ENCODE peak calls at places on chromosomes 6 and 20, in seven cellular contexts. K is coronary artery, I is hepatocyte, Y is HFF-Myc, F is heart left ventricle, G is HL-60, A is colonic mucosa. E is an unnamed sample.

GRCh38 chr6:128690063-128690462 is 169.7 kb upstream of the PTPRK start:
- DNase-seq in I (no peak), A (no peak), F (no peak), K (no peak), Y (no peak), G (no peak), E (no peak)

GRCh38 chr6:138215071-138215470 is 3.2 kb downstream of the PBOV1 start:
- DNase-seq in A (peak), Y (no peak), G (no peak), F (no peak), K (no peak), I (no peak), E (no peak)

GRCh38 chr6:52942221-52942620 is 32.7 kb upstream of the GSTA3 start:
- DNase-seq in G (no peak), F (no peak), A (no peak), I (no peak), Y (no peak), K (no peak), E (no peak)

GRCh38 chr6:37137881-37138568 is 31.9 kb upstream of the PIM1 start:
- DNase-seq in I (peak), K (no peak), F (no peak), G (no peak), A (no peak), Y (peak), E (no peak)

GRCh38 chr6:128394171-128394570 is 126.2 kb downstream of the PTPRK start:
- DNase-seq in A (no peak), K (no peak), Y (no peak), I (no peak), F (no peak), G (no peak), E (no peak)

GRCh38 chr20:18190466-18191233 is 53.0 kb downstream of the KAT14 start:
- DNase-seq in Y (no peak), I (no peak), A (no peak), F (no peak), K (no peak), G (no peak), E (no peak)

GRCh38 chr6:79403525-79403924 is 133.7 kb downstream of the LCA5 start:
- DNase-seq in I (no peak), K (no peak), G (no peak), Y (no peak), F (no peak), A (no peak), E (no peak)

GRCh38 chr6:3489032-3489757 is 32.3 kb upstream of the SLC22A23 start:
- DNase-seq in G (no peak), K (no peak), Y (no peak), A (no peak), I (no peak), F (no peak), E (peak)

GRCh38 chr6:150008588-150008987 is 16.7 kb downstream of the RAET1L start:
- DNase-seq in G (no peak), I (peak), A (no peak), K (peak), Y (no peak), F (no peak), E (no peak)

GRCh38 chr20:62745279-62745958 is 36.8 kb downstream of the NTSR1 start:
- DNase-seq in A (no peak), Y (no peak), G (no peak), F (peak), I (no peak), K (no peak), E (peak)

GRCh38 chr6:48389146-48390043 is 278.4 kb upstream of the PTCHD4 start:
- DNase-seq in F (peak), G (no peak), K (no peak), Y (no peak), A (peak), I (no peak), E (no peak)

GRCh38 chr6:89978749-89979145 is 84.5 kb downstream of the GJA10 start:
- DNase-seq in Y (no peak), A (no peak), K (no peak), I (no peak), G (no peak), F (no peak), E (no peak)

GRCh38 chr6:118554698-118555097 is 6.6 kb downstream of the PLN start:
- DNase-seq in I (no peak), Y (no peak), A (no peak), F (no peak), G (no peak), K (no peak), E (no peak)

GRCh38 chr6:43858161-43859153 is 88.4 kb downstream of the VEGFA start:
- DNase-seq in K (no peak), G (no peak), A (no peak), I (no peak), F (no peak), Y (no peak), E (no peak)

GRCh38 chr20:57352305-57352704 is 1.2 kb downstream of the RAE1 start:
- DNase-seq in I (no peak), A (no peak), F (no peak), K (no peak), G (no peak), Y (no peak), E (no peak)

GRCh38 chr6:68086199-68086598 is 548.9 kb upstream of the ADGRB3 start:
- DNase-seq in A (no peak), Y (no peak), G (no peak), I (no peak), F (no peak), K (no peak), E (no peak)

GRCh38 chr6:125046107-125046925 is 84.1 kb downstream of the RNF217 start:
- DNase-seq in Y (no peak), A (no peak), I (peak), K (no peak), F (no peak), G (no peak), E (no peak)

GRCh38 chr20:60352580-60352979 is 394.4 kb downstream of the CDH26 start:
- DNase-seq in G (no peak), A (no peak), F (no peak), I (no peak), Y (no peak), K (no peak), E (no peak)

GRCh38 chr6:13653296-13653695 is 38.2 kb downstream of the NOL7 start:
- DNase-seq in A (no peak), I (no peak), F (no peak), G (no peak), Y (no peak), K (no peak), E (no peak)

GRCh38 chr20:52104546-52105044 is 87.0 kb downstream of the ZFP64 start:
- DNase-seq in F (no peak), K (no peak), G (no peak), Y (no peak), I (peak), A (no peak), E (no peak)

GRCh38 chr6:165726290-165726875 is 63.3 kb upstream of the PDE10A start:
- DNase-seq in K (no peak), I (no peak), A (no peak), Y (no peak), F (no peak), G (no peak), E (no peak)

GRCh38 chr20:18904624-18905023 is 91.0 kb downstream of the SCP2D1 start:
- DNase-seq in Y (no peak), K (no peak), A (no peak), F (no peak), G (no peak), I (peak), E (no peak)

GRCh38 chr20:63879264-63879663 is 14.2 kb downstream of the TPD52L2 start:
- DNase-seq in K (no peak), G (no peak), A (no peak), F (no peak), Y (no peak), I (no peak), E (no peak)

GRCh38 chr6:35728663-35729348 is 8.0 kb upstream of the ARMC12 start:
- DNase-seq in G (no peak), K (no peak), A (peak), F (peak), I (no peak), Y (no peak), E (peak)

GRCh38 chr6:35730745-35731413 is 6.0 kb upstream of the ARMC12 start:
- DNase-seq in K (no peak), A (no peak), F (no peak), Y (no peak), G (no peak), I (no peak), E (no peak)

GRCh38 chr6:35729722-35730121 is 7.1 kb upstream of the ARMC12 start:
- DNase-seq in G (no peak), Y (no peak), I (no peak), A (peak), F (no peak), K (no peak), E (no peak)

GRCh38 chr6:35727935-35728662 is 8.7 kb upstream of the ARMC12 start:
- DNase-seq in G (peak), K (peak), I (peak), F (peak), Y (peak), A (peak), E (peak)

DNA sequence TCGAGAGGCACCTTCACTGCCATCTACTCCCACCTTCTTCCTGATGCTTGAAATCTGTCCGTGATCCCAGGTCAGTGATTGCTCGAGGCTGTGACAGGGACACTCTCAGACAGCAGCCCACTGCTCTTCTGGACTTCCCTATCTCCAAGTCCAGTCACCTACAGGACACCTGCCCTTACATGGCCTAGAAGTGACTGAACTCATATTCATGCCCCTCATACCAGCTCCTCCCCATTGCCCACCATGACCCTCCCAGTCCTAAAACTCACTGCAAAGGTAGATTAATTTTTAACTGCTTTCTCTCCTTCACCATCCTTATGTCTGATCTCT is 7.5 kb upstream of the ARMC12 start:
- DNase-seq in G (no peak), F (no peak), K (no peak), A (no peak), Y (no peak), I (no peak), E (no peak)
- H3K4me3 ChIP-seq in G (no peak), F (no peak), K (peak), A (no peak), Y (no peak), I (no peak), E (no peak)

GRCh38 chr6:157490870-157491269 is 109.9 kb downstream of the ZDHHC14 start:
- DNase-seq in A (peak), G (no peak), K (no peak), Y (no peak), F (no peak), I (no peak), E (no peak)

GRCh38 chr6:157488058-157488457 is 107.1 kb downstream of the ZDHHC14 start:
- DNase-seq in Y (no peak), A (peak), F (no peak), I (no peak), K (no peak), G (no peak), E (no peak)

GRCh38 chr6:157487110-157487773 is 106.3 kb downstream of the ZDHHC14 start:
- DNase-seq in Y (no peak), F (no peak), I (no peak), G (no peak), K (no peak), A (peak), E (no peak)

GRCh38 chr6:157486632-157487031 is 105.6 kb downstream of the ZDHHC14 start:
- DNase-seq in G (no peak), I (no peak), K (no peak), F (no peak), Y (no peak), A (peak), E (no peak)

DNA sequence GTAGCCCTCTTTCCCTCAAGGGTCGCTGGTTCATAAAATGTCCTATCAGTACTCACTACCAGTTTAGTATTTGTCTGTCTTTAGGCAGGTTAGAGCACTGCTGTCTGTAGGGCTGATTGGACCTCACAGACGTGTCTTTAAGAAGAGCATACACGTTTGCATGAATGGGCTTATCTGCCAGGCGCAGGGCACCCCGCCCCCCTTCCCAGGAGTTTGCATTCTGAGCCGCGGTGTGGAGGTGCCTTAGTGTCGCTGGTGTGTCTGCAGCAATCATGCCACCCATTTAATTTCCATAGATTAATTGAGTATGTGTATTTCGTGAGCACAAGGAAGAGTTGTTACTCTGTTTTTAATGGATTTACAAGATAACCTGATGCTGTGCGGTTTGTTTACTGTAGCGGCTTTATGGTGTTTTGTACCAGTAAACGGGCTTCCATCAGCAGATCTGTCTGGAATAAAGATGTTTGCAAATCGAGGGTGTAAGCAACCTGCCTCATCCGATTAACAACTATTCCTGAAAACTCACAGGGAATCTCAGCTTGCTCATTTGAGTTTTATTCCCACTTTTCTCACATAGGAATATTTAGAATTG is 107.7 kb downstream of the ZDHHC14 start:
- DNase-seq in I (no peak), G (no peak), Y (no peak), A (peak), K (no peak), F (no peak), E (no peak)
- H3K4me3 ChIP-seq in I (no peak), G (no peak), Y (no peak), A (no peak), K (no peak), F (no peak), E (no peak)

DNA sequence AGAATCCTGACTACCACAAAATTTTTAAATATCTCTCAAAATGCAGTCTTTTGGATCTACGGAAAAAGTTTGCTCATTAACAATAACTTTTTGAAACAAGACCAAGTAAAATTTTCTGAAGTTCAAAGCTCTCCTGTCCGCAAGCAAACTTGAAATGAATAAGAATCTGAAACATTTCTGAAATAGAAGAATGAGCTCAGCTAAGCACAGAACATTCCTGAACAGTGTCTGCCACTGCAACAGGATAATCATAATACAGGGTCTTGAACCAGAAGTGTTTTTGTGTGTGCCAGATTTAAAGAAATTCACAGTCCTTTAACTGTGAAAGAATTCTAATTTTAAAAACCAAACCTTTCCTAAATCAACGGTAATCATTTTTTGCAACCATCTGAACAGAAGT is 49.1 kb upstream of the TASP1 start:
- DNase-seq in A (no peak), G (no peak), I (no peak), F (no peak), K (no peak), Y (no peak), E (no peak)
- H3K4me3 ChIP-seq in A (no peak), G (no peak), I (no peak), F (no peak), K (no peak), Y (no peak), E (no peak)

GRCh38 chr6:6724319-6725119 is 136.0 kb downstream of the LY86 start:
- DNase-seq in Y (peak), A (peak), I (peak), G (peak), F (peak), K (no peak), E (peak)
- H3K4me3 ChIP-seq in Y (peak), A (peak), I (no peak), G (no peak), F (peak), K (peak), E (peak)

GRCh38 chr6:122792796-122793195 is 3.7 kb downstream of the SMPDL3A start:
- DNase-seq in A (no peak), K (no peak), I (no peak), Y (no peak), F (no peak), G (no peak), E (no peak)

GRCh38 chr6:122788663-122789062 is 395 bp upstream of the SMPDL3A start:
- DNase-seq in Y (no peak), G (no peak), F (no peak), A (no peak), K (no peak), I (no peak), E (no peak)

GRCh38 chr6:122789078-122789861 is at the start of gene SMPDL3A:
- DNase-seq in K (peak), I (peak), A (peak), Y (peak), G (peak), F (peak), E (peak)

GRCh38 chr6:122789862-122790739 is 1.0 kb downstream of the SMPDL3A start:
- DNase-seq in F (peak), A (peak), G (peak), Y (no peak), I (peak), K (no peak), E (peak)

GRCh38 chr6:122790740-122791679 is 2.0 kb downstream of the SMPDL3A start:
- DNase-seq in Y (no peak), F (no peak), K (no peak), G (peak), I (peak), A (peak), E (no peak)
- H3K4me3 ChIP-seq in Y (peak), F (peak), K (peak), G (no peak), I (peak), A (peak), E (peak)

GRCh38 chr6:135280375-135281136 is 99.4 kb downstream of the MYB start:
- DNase-seq in K (no peak), I (no peak), Y (peak), G (peak), F (no peak), A (no peak), E (no peak)

GRCh38 chr6:135281907-135282306 is 100.8 kb downstream of the MYB start:
- DNase-seq in K (no peak), F (no peak), A (no peak), G (no peak), I (no peak), Y (no peak), E (no peak)

GRCh38 chr6:135274561-135275293 is 93.6 kb downstream of the MYB start:
- DNase-seq in K (no peak), Y (no peak), F (no peak), G (no peak), A (no peak), I (no peak), E (no peak)

GRCh38 chr6:135281227-135281626 is 100.1 kb downstream of the MYB start:
- DNase-seq in A (no peak), I (no peak), K (no peak), F (no peak), G (peak), Y (no peak), E (no peak)

GRCh38 chr6:135277422-135277821 is 96.3 kb downstream of the MYB start:
- DNase-seq in I (no peak), F (no peak), K (no peak), A (no peak), G (no peak), Y (no peak), E (no peak)
- H3K4me3 ChIP-seq in I (no peak), F (no peak), K (no peak), A (no peak), G (no peak), Y (no peak), E (no peak)

GRCh38 chr6:5752282-5752681 is 254.4 kb downstream of the NRN1 start:
- DNase-seq in F (no peak), K (peak), Y (peak), I (no peak), G (no peak), A (no peak), E (no peak)
- H3K4me3 ChIP-seq in F (no peak), K (no peak), Y (no peak), I (no peak), G (no peak), A (no peak), E (no peak)

GRCh38 chr6:139872635-139873034 is 498.2 kb upstream of the CITED2 start:
- DNase-seq in G (no peak), K (no peak), A (peak), I (peak), Y (no peak), F (no peak), E (no peak)
- H3K4me3 ChIP-seq in G (no peak), K (no peak), A (no peak), I (no peak), Y (no peak), F (no peak), E (no peak)

GRCh38 chr20:29314294-29314693 is 1943.2 kb upstream of the DEFB115 start:
- DNase-seq in K (no peak), Y (no peak), A (no peak), I (no peak), G (no peak), F (no peak), E (no peak)
- H3K4me3 ChIP-seq in K (no peak), Y (no peak), A (no peak), I (no peak), G (no peak), F (no peak), E (no peak)

DNA sequence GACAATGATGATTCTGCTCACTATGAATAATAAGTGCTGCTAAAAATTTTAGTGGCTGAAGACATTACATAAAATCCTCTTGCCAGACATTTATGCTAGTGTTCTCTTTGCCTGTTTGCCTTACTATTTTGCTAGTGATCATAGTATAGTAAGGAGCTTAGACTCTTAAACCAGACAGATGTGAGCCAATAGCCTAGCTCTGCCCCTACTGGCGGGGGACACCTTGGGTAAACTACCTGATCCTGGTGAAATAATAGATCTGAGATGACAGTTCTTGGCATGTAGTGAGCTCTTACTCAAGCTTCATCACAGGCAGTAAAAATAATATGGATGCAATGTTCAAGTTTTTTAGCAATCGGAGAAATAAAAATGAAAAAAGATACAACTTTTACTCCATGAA is 18.8 kb downstream of the ENPP3 start:
- DNase-seq in A (no peak), Y (no peak), I (no peak), G (no peak), F (no peak), K (no peak), E (no peak)
- H3K4me3 ChIP-seq in A (no peak), Y (no peak), I (no peak), G (no peak), F (no peak), K (no peak), E (no peak)